ENCODE peak calls at places on chromosomes 1 and 21, in four cellular contexts. W, V, F and R are unnamed samples.

GRCh38 chr21:26067836-26068401 is 102.7 kb downstream of the APP start:
- DNase-seq in W (no peak), V (peak; percentile 45), F (no peak), R (no peak)

GRCh38 chr1:109788695-109789521 is 25.2 kb upstream of the EPS8L3 start:
- DNase-seq in W (no peak), V (peak; percentile 85), F (no peak), R (no peak)

GRCh38 chr1:202215472-202216130 is 22.0 kb downstream of the LGR6 start:
- DNase-seq in W (no peak), V (no peak), F (no peak), R (no peak)

GRCh38 chr1:201488817-201489581 is 17.9 kb downstream of the CSRP1 start:
- DNase-seq in W (peak; percentile 96), V (no peak), F (no peak), R (no peak)

GRCh38 chr1:216005916-216006315 is 417.3 kb downstream of the USH2A start:
- DNase-seq in W (peak; percentile 71), V (no peak), F (no peak), R (no peak)

GRCh38 chr1:65177457-65177856 is 29.5 kb downstream of the AK4 start:
- DNase-seq in W (peak; percentile 68), V (peak; percentile 84), F (peak; percentile 31), R (no peak)

GRCh38 chr1:6634278-6635052 is 9.8 kb downstream of the THAP3 start:
- DNase-seq in W (peak; percentile 25), V (peak; percentile 56), F (peak; percentile 66), R (no peak)

GRCh38 chr1:36070349-36070748 is 13.5 kb upstream of the TEKT2 start:
- DNase-seq in W (no peak), V (no peak), F (no peak), R (no peak)

GRCh38 chr1:195763146-195763906 is 844.9 kb downstream of the KCNT2 start:
- DNase-seq in W (no peak), V (no peak), F (peak; percentile 4), R (no peak)

GRCh38 chr1:38018864-38019343 is 6.4 kb downstream of the UTP11 start:
- DNase-seq in W (peak; percentile 60), V (peak; percentile 53), F (peak; percentile 41), R (no peak)

GRCh38 chr21:42293649-42294272 is 21.4 kb downstream of the TFF3 start:
- DNase-seq in W (no peak), V (no peak), F (no peak), R (no peak)

GRCh38 chr1:58811303-58811702 is 27.5 kb upstream of the JUN start:
- DNase-seq in W (no peak), V (no peak), F (no peak), R (no peak)

GRCh38 chr1:119859647-119860046 is 36.7 kb downstream of the ADAM30 start:
- DNase-seq in W (peak; percentile 89), V (no peak), F (no peak), R (no peak)

GRCh38 chr1:17369466-17369865 is 2.5 kb upstream of the PADI6 start:
- DNase-seq in W (peak; percentile 37), V (peak; percentile 47), F (no peak), R (no peak)

GRCh38 chr1:161258439-161259386 is at the start of gene PCP4L1:
- DNase-seq in W (peak; percentile 33), V (peak; percentile 94), F (peak; percentile 62), R (peak; percentile 73)
- H3K4me3 ChIP-seq in W (peak within 1 kb of the TSS; percentile 21), V (peak within 1 kb of the TSS; percentile 48), F (peak within 1 kb of the TSS; percentile 64), R (peak within 1 kb of the TSS; percentile 36)

GRCh38 chr1:221741971-221742554 is at the start of gene DUSP10:
- DNase-seq in W (peak; percentile 100), V (peak; percentile 100), F (peak; percentile 100), R (peak; percentile 96)

GRCh38 chr1:221741364-221741970 is 422 bp downstream of the DUSP10 start:
- DNase-seq in W (peak; percentile 46), V (no peak), F (peak; percentile 13), R (peak; percentile 47)

GRCh38 chr1:221740941-221741363 is 937 bp downstream of the DUSP10 start:
- DNase-seq in W (peak; percentile 35), V (no peak), F (peak; percentile 23), R (no peak)

GRCh38 chr1:221742555-221743415 is 896 bp upstream of the DUSP10 start:
- DNase-seq in W (peak; percentile 65), V (peak; percentile 95), F (peak; percentile 95), R (peak; percentile 78)

GRCh38 chr1:221743416-221744208 is 1.7 kb upstream of the DUSP10 start:
- DNase-seq in W (no peak), V (peak; percentile 75), F (no peak), R (no peak)
- H2BK5ac ChIP-seq in W (peak overlapping the region; percentile 93), V (peak overlapping the region; percentile 2), F (peak overlapping the region; percentile 70), R (no peak overlapping the region)

DNA sequence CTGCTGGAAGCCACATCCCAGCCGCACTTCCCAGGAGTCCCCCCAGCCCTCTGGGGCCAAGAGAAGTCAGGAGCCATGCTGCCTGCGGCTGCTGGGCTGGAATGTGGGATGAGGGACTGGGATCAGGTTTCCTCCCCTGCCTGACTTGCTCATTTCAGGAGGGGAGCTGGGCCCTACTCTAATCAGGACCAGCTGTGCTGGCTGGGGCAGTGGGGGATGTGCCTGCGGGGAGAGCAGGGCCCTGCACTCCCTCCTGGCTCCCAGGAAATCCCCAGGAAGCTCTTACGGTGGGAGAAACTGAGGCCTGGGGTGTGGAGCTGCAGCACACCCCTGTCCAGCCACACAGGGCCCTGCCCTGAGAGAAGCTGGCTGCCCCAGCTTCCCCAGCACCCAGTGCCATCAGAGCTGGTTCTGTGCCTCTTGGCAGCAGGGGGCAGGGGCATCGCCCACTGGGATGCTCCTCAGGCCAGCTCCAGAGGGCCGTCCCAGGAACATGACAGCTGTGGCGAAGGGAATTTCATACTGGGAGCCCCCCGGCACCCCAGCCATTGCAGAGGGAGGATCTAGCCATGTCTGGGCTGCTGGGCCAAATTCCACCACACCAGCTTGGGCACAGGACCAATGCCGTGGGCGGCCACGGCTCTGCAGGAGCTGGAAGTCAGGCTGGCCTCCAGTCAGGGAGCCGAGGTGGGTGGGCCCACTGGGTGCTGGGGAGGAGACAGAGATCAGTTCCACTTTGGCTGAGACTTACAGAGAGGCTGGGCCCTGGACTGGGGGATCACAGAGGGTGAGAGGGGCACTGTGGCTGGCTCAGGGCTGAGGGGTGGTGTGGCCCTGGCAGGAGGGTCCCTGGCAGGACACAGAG is 21.3 kb upstream of the PRSS38 start:
- DNase-seq in W (peak; percentile 93), V (peak; percentile 90), F (no peak), R (peak; percentile 54)
- H2AK5ac ChIP-seq in W (peak overlapping the region; percentile 72), V (peak overlapping the region; percentile 90), F (peak overlapping the region; percentile 55), R (peak overlapping the region; percentile 54)

GRCh38 chr1:39205102-39205780 is 746 bp downstream of the MACF1 start:
- DNase-seq in W (peak; percentile 76), V (peak; percentile 84), F (peak; percentile 80), R (no peak)
- H3K4me3 ChIP-seq in W (peak overlapping the region; percentile 54), V (no peak overlapping the region), F (peak overlapping the region; percentile 50), R (no peak overlapping the region)

DNA sequence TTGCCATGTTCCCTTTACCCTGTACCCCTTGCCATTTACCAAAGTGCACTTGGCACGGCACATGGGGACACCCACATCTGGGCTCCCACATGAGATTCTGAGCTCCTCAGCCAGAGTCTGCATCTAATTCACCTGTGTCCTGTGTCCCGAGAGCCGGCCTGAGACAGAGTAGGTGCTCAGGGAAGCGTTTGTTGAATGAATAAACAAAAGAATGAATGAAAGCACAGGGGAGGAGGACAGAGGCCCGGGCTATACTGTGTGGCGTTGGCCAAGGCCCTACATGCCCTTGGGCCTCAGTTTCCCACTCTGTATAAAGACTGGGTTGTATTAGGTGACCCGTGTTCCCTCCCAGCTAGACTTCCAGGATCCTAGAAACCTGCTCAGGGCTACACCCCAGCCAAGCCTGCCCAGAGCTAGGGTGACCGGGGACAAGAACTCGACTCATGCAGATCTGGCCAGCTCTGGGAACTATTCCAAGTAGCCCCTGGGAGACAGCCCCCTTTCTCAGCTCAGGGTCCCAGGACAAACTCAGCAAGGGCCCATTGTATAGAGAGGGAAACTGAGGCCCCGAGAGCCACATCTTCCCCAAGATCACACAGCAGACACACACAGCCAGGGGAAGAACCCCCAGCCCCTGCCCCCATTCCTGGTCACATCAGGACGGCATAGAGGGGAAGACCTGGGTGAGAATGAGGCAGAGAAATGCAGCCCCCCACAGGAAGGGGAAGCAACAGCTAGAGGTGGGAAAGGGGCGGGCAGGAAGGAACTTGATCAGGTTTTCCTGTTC is 6.0 kb downstream of the EPHA2 start:
- DNase-seq in W (no peak), V (no peak), F (no peak), R (no peak)
- H2BK5ac ChIP-seq in W (peak overlapping the region; percentile 99), V (no peak overlapping the region), F (no peak overlapping the region), R (peak overlapping the region; percentile 79)

DNA sequence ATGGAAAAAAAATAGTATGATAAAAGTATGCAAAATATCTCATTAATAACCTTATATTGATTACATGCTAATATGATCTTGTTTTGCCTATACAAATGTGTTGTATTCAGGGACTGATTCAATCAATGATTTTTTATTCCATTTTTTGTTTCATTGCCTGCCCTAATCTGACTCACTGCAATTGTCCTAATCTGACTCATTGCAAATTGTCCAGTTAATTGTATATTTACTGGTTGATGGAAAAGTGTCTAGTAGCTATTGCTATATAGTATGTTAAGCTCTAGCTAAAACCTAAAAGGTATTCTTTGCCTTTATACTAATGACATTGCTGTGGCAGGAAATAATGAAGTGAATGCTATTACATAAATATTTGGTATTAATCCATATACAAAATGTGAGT is 728.9 kb upstream of the ZP4 start:
- DNase-seq in W (no peak), V (no peak), F (no peak), R (no peak)
- H2AK5ac ChIP-seq in W (no peak overlapping the region), V (no peak overlapping the region), F (no peak overlapping the region), R (no peak overlapping the region)